ENCODE peak calls at places on chromosomes 11 and 22, in eight cellular contexts. F is hepatocyte, K is HCT116, O is PC-3, W is OCI-LY7, E is MM.1S, A is neural progenitor cell, R is SK-N-SH. S is an unnamed sample.

GRCh38 chr11:33942954-33943353 is 51.1 kb upstream of the LMO2 start:
- DNase-seq in F (no peak), K (peak; percentile 3), O (peak; percentile 69), W (peak; percentile 7), E (no peak), A (no peak), R (no peak), S (no peak)

GRCh38 chr11:74749127-74749964 is 697 bp downstream of the RNF169 start:
- DNase-seq in F (peak; percentile 73), K (peak; percentile 19), O (peak; percentile 53), W (peak; percentile 82), E (peak; percentile 55), A (peak; percentile 74), R (peak; percentile 86), S (peak; percentile 72)

GRCh38 chr22:29155966-29156365 is 49.7 kb upstream of the EMID1 start:
- DNase-seq in F (no peak), K (no peak), O (no peak), W (no peak), E (no peak), A (no peak), R (no peak), S (no peak)

GRCh38 chr11:49851511-49851910 is 100.7 kb upstream of the OR4C13 start:
- DNase-seq in F (no peak), K (no peak), O (no peak), W (no peak), E (no peak), A (no peak), R (no peak), S (no peak)

GRCh38 chr11:72787262-72788104 is 6.4 kb downstream of the STARD10 start:
- DNase-seq in F (peak; percentile 81), K (no peak), O (no peak), W (peak; percentile 54), E (no peak), A (peak; percentile 70), R (peak; percentile 46), S (peak; percentile 95)

GRCh38 chr11:41659990-41660389 is 200.5 kb upstream of the LRRC4C start:
- DNase-seq in F (no peak), K (no peak), O (peak; percentile 59), W (no peak), E (no peak), A (no peak), R (no peak), S (peak; percentile 3)

GRCh38 chr11:37712246-37712645 is 1114.2 kb upstream of the RAG2 start:
- DNase-seq in F (peak; percentile 13), K (no peak), O (peak; percentile 20), W (no peak), E (peak; percentile 24), A (peak; percentile 60), R (peak; percentile 2), S (peak; percentile 48)

GRCh38 chr11:20477418-20478090 is 90.0 kb downstream of the PRMT3 start:
- DNase-seq in F (no peak), K (no peak), O (peak; percentile 54), W (no peak), E (no peak), A (no peak), R (no peak), S (no peak)

GRCh38 chr11:109853156-109853776 is 239.9 kb upstream of the ZC3H12C start:
- DNase-seq in F (peak; percentile 51), K (peak; percentile 79), O (peak; percentile 88), W (peak; percentile 47), E (peak; percentile 63), A (peak; percentile 43), R (no peak), S (peak; percentile 71)

GRCh38 chr11:2699531-2700414 is at the start of gene KCNQ1OT1:
- DNase-seq in F (peak; percentile 93), K (peak; percentile 83), O (peak; percentile 92), W (peak; percentile 91), E (peak; percentile 88), A (peak; percentile 92), R (peak; percentile 94), S (peak; percentile 83)

GRCh38 chr11:76321340-76321739 is 59.6 kb downstream of the THAP12 start:
- DNase-seq in F (no peak), K (no peak), O (no peak), W (no peak), E (no peak), A (no peak), R (no peak), S (peak; percentile 32)
- H3K4me3 ChIP-seq in F (no peak overlapping the region), K (no peak overlapping the region), O (no peak overlapping the region), W (no peak overlapping the region), E (no peak overlapping the region), A (peak overlapping the region; percentile 58), R (no peak overlapping the region), S (peak overlapping the region; percentile 71)

GRCh38 chr22:46640293-46640692 is 20.1 kb downstream of the GRAMD4 start:
- DNase-seq in F (no peak), K (no peak), O (no peak), W (no peak), E (no peak), A (no peak), R (no peak), S (no peak)

GRCh38 chr22:46638601-46639431 is 18.6 kb downstream of the GRAMD4 start:
- DNase-seq in F (peak; percentile 86), K (no peak), O (no peak), W (no peak), E (no peak), A (no peak), R (no peak), S (no peak)

GRCh38 chr22:46637711-46638600 is 17.8 kb downstream of the GRAMD4 start:
- DNase-seq in F (no peak), K (no peak), O (no peak), W (no peak), E (no peak), A (no peak), R (no peak), S (no peak)

GRCh38 chr22:46641829-46642266 is 21.7 kb downstream of the GRAMD4 start:
- DNase-seq in F (no peak), K (no peak), O (no peak), W (no peak), E (no peak), A (no peak), R (no peak), S (no peak)

GRCh38 chr22:46639843-46640242 is 19.7 kb downstream of the GRAMD4 start:
- DNase-seq in F (no peak), K (no peak), O (no peak), W (no peak), E (no peak), A (no peak), R (no peak), S (no peak)
- TF ChIP-seq CTCF in F (no peak), K (no peak), O (no peak), W (no peak), E (no peak), A (no peak), R (no peak), S (no peak)

DNA sequence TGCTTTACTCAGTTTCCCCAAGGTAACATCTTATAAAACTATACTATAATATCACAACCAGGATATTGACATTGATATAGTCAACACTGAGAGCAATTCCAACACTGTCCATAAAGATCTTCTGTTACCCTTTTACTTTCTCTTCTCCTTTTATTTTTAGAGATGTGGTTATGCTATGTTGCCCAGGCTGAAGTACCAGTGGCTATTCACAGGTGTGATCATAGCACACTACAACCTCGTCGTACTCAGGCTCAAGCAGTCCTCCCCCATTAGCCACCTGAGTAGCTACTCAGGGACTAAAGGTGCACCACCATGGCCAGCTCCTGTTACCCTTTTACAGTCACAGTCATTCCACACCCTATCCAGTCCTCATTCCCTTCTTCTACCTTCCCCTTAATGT is 119.7 kb downstream of the CWF19L2 start:
- DNase-seq in F (no peak), K (no peak), O (no peak), W (peak; percentile 8), E (no peak), A (no peak), R (no peak), S (no peak)
- TF ChIP-seq EZH2phosphoT487 in F (no peak), K (no peak), O (no peak), W (no peak), E (no peak), A (no peak), R (no peak), S (no peak)

DNA sequence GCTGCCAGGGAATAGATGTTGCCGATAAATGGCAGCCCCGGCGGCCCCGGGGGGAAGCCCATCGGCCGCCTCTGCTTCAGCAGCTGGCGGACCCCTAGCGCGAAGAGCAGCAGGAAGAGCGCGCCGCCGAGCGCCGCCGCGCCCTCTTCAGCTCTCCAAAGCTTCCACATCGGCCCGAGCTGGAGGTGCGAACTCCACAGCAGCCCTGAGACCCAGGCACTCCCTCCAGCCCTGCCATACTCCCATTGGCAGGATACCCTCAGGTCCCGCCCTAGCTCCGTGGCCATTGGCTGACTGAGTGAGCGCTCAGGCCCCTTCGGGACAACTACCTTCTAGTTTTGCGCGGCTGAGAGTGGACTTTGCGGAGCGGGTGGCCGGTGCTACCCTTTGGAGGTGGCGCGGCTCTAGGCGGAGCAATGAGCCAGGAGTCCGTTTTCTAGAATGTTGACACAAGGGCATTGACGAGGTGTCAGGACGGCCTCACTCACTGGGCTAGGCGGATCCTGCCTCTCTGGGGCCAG is at the start of gene CYP2R1:
- DNase-seq in F (peak; percentile 96), K (peak; percentile 97), O (peak; percentile 97), W (peak; percentile 97), E (peak; percentile 99), A (peak; percentile 96), R (peak; percentile 96), S (peak; percentile 97)
- H3K4me3 ChIP-seq in F (peak within 1 kb of the TSS; percentile 63), K (peak within 1 kb of the TSS; percentile 62), O (peak within 1 kb of the TSS; percentile 75), W (peak within 1 kb of the TSS; percentile 69), E (peak within 1 kb of the TSS; percentile 87), A (peak within 1 kb of the TSS; percentile 43), R (peak within 1 kb of the TSS; percentile 75), S (peak within 1 kb of the TSS; percentile 62)

DNA sequence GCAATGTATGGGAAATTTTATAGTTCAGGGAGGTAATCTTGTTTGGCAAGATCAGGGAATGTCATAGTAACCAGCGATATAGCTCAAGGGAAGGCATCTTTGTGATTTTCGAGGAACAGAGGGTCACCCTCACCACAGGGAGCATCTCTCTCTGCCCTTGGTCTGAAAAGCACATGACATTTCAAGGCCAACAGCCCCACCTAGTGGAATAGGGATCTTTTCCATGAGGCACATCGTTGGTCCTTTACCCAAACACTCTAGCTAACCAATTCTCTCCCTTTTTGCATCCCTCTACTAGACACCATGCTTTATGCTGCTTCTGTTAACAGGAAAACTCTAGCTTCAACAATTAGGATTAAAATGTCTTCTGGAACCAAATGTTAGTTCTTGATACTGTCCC is 179.0 kb downstream of the GRM5 start:
- DNase-seq in F (peak; percentile 21), K (peak; percentile 55), O (peak; percentile 94), W (peak; percentile 76), E (peak; percentile 61), A (peak; percentile 70), R (peak; percentile 4), S (peak; percentile 84)
- TF ChIP-seq CTCF in F (peak; percentile 23), K (peak; percentile 66), O (peak; percentile 87), W (peak; percentile 79), E (peak; percentile 57), A (peak; percentile 62), R (peak; percentile 51), S (peak; percentile 60)

DNA sequence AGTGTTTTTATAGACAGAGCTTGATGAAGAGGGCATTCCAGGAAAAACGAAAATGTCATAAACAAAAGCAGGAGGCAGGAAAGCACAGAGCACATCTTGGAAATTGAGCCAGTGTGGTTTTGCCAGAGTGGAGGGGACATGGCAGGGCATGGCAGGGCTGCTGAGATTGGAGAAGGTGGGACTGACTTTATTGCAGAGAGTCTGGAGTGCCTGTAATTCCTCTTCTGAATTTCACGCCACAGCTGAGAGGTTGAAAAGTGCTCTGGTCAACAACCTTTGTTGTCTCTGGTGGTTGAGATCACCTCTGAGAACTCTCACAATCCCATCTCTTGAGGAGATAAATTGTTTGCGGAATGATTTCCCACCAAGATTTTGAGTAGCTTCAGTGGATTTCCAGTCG is 16.4 kb downstream of the SLC5A1 start:
- DNase-seq in F (no peak), K (no peak), O (no peak), W (no peak), E (no peak), A (no peak), R (no peak), S (no peak)
- TF ChIP-seq EZH2phosphoT487 in F (no peak), K (no peak), O (no peak), W (no peak), E (no peak), A (no peak), R (no peak), S (no peak)

GRCh38 chr11:111766834-111767142 is 599 bp upstream of the PPP2R1B start:
- DNase-seq in F (no peak), K (no peak), O (no peak), W (no peak), E (no peak), A (no peak), R (no peak), S (no peak)
- H3K4me3 ChIP-seq in F (peak overlapping the region; percentile 88), K (peak overlapping the region; percentile 91), O (peak overlapping the region; percentile 74), W (peak overlapping the region; percentile 88), E (peak overlapping the region; percentile 96), A (peak overlapping the region; percentile 92), R (peak overlapping the region; percentile 85), S (peak overlapping the region; percentile 95)